ENCODE peak calls at places on chromosomes 11 and 22, in five cellular contexts. K, E, B, P and A are unnamed samples.

GRCh38 chr11:86793307-86793706 is 7.0 kb upstream of the PRSS23 start:
- DNase-seq in P (no peak), K (no peak), B (no peak), E (no peak), A (no peak)

GRCh38 chr11:78192223-78192719 is 3.6 kb downstream of the USP35 start:
- DNase-seq in B (no peak), E (no peak), K (no peak), P (no peak), A (no peak)

GRCh38 chr11:69545976-69546617 is 64.6 kb downstream of the LINC01488 start:
- DNase-seq in K (no peak), B (no peak), E (no peak), P (no peak), A (no peak)

GRCh38 chr22:31286360-31287255 is 5.7 kb downstream of the PIK3IP1 start:
- DNase-seq in K (peak), P (peak), E (no peak), B (no peak), A (no peak)

GRCh38 chr11:23556163-23556750 is 696.0 kb upstream of the CCDC179 start:
- DNase-seq in E (no peak), K (no peak), P (no peak), B (no peak), A (no peak)

GRCh38 chr11:71574418-71574817 is 8.3 kb downstream of the KRTAP5-11 start:
- DNase-seq in E (no peak), B (no peak), K (no peak), P (no peak), A (no peak)

GRCh38 chr11:8566613-8567210 is 27.3 kb downstream of the STK33 start:
- DNase-seq in B (peak), K (peak), E (peak), P (no peak), A (peak)

GRCh38 chr11:70244698-70245097 is 25.8 kb upstream of the PPFIA1 start:
- DNase-seq in B (no peak), P (no peak), K (peak), E (peak), A (peak)

GRCh38 chr11:87422566-87422965 is 384.8 kb downstream of the TMEM135 start:
- DNase-seq in E (no peak), P (no peak), B (no peak), K (no peak), A (no peak)